ENCODE peak calls at places on chromosomes 3 and 15, in four cellular contexts. Y is HepG2, W is GM12878, K is K562. U is an unnamed sample.

GRCh38 chr3:190696777-190697501 is 165.6 kb downstream of the GMNC start:
- DNase-seq in Y (peak), K (no peak), W (no peak), U (no peak)

GRCh38 chr3:37601832-37602231 is 259.8 kb upstream of the CTDSPL start:
- DNase-seq in K (no peak), Y (no peak), W (no peak), U (no peak)

GRCh38 chr15:40291088-40291574 is 8.3 kb upstream of the ANKRD63 start:
- DNase-seq in W (no peak), K (peak), Y (no peak), U (peak)

GRCh38 chr15:57422113-57422754 is 45.9 kb downstream of the CGNL1 start:
- DNase-seq in K (no peak), Y (peak), W (peak), U (no peak)

GRCh38 chr15:54374184-54374947 is 396.1 kb downstream of the UNC13C start:
- DNase-seq in K (no peak), W (no peak), Y (no peak), U (no peak)

GRCh38 chr3:170270282-170270891 is 48.2 kb downstream of the PRKCI start:
- DNase-seq in K (no peak), W (no peak), Y (peak), U (no peak)

GRCh38 chr3:103195201-103195600 is 760.4 kb downstream of the ZPLD1 start:
- DNase-seq in K (no peak), Y (no peak), W (no peak), U (no peak)

GRCh38 chr3:170089862-170090600 is 52.2 kb downstream of the GPR160 start:
- DNase-seq in Y (no peak), K (no peak), W (no peak), U (no peak)

GRCh38 chr3:172179680-172180399 is 140.5 kb downstream of the FNDC3B start:
- DNase-seq in K (peak), W (peak), Y (peak), U (no peak)

GRCh38 chr15:31498329-31498728 is 171.7 kb downstream of the KLF13 start:
- DNase-seq in Y (no peak), W (no peak), K (no peak), U (no peak)

GRCh38 chr3:98259707-98260106 is 4.3 kb upstream of the OR5H6 start:
- DNase-seq in K (no peak), W (no peak), Y (peak), U (peak)

GRCh38 chr15:41574158-41574557 is 15.1 kb downstream of the TYRO3 start:
- DNase-seq in K (no peak), Y (no peak), W (no peak), U (no peak)

GRCh38 chr15:40234783-40235182 is 4.1 kb upstream of the PAK6 start:
- DNase-seq in K (no peak), W (no peak), Y (no peak), U (no peak)

GRCh38 chr3:39065197-39065596 is 13.4 kb downstream of the WDR48 start:
- DNase-seq in W (no peak), Y (peak), K (no peak), U (peak)

GRCh38 chr3:55519016-55519415 is 31.9 kb upstream of the WNT5A start:
- DNase-seq in W (no peak), K (no peak), Y (no peak), U (no peak)

GRCh38 chr3:151901282-151901945 is 28.0 kb downstream of the SUCNR1 start:
- DNase-seq in K (no peak), Y (no peak), W (no peak), U (no peak)

GRCh38 chr3:56970401-56971002 is 90.0 kb upstream of the SPATA12 start:
- DNase-seq in W (no peak), Y (no peak), K (no peak), U (no peak)

GRCh38 chr3:29185706-29186105 is 95.2 kb upstream of the RBMS3 start:
- DNase-seq in K (no peak), W (no peak), Y (no peak), U (no peak)

GRCh38 chr3:69282191-69282590 is 103.7 kb downstream of the FRMD4B start:
- DNase-seq in K (no peak), W (no peak), Y (no peak), U (no peak)

GRCh38 chr3:72427575-72427974 is 420.7 kb downstream of the SHQ1 start:
- DNase-seq in K (no peak), Y (no peak), W (no peak), U (no peak)

GRCh38 chr15:26115229-26115943 is 252.3 kb upstream of the ATP10A start:
- DNase-seq in K (no peak), Y (peak), W (no peak), U (no peak)

GRCh38 chr15:53448215-53449001 is 311.1 kb downstream of the WDR72 start:
- DNase-seq in Y (no peak), W (no peak), K (no peak), U (no peak)

GRCh38 chr15:78321786-78322185 is 18.4 kb upstream of the CRABP1 start:
- DNase-seq in Y (no peak), K (no peak), W (no peak), U (no peak)

GRCh38 chr3:98563661-98564281 is 29.6 kb downstream of the CPOX start:
- DNase-seq in Y (no peak), W (no peak), K (no peak), U (no peak)

GRCh38 chr15:92897620-92898019 is 2.5 kb upstream of the CHD2 start:
- DNase-seq in Y (no peak), W (no peak), K (no peak), U (no peak)

GRCh38 chr15:92900712-92901052 is 558 bp downstream of the CHD2 start:
- DNase-seq in K (no peak), W (no peak), Y (no peak), U (no peak)

GRCh38 chr15:92901053-92901761 is 1.1 kb downstream of the CHD2 start:
- DNase-seq in Y (no peak), W (no peak), K (no peak), U (no peak)

GRCh38 chr15:92899910-92900711 is at the start of gene CHD2:
- DNase-seq in K (peak), W (peak), Y (peak), U (peak)

GRCh38 chr15:92898988-92899909 is 875 bp upstream of the CHD2 start:
- DNase-seq in W (no peak), K (no peak), Y (no peak), U (no peak)
- TF ChIP-seq FOXK2 in W (no peak), K (no peak), Y (no peak), U (no peak)

GRCh38 chr3:134640872-134641470 is 9.9 kb downstream of the KY start:
- DNase-seq in W (no peak), K (peak), Y (peak), U (peak)
- TF ChIP-seq FOXM1 in W (no peak), K (no peak), Y (no peak), U (no peak)

DNA sequence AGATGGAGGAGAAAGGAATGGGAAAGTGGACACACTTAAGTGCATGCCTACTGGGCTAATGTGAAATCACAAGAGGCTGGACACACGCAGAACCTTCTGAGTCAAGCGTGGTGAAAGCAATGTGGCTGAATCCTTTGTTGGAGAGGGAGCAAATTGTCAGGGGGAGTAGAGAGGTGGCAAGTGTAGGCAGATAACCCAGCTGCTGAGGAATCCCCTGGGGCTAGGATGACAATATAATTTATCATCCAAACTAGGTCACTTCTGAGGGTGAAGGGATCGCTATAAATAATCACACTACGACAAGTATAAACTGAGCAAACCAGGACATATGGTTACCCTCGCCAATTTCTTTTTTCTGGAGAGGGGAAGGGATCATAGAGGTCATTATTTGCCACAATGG is 28.7 kb downstream of the TAMM41 start:
- DNase-seq in K (no peak), W (no peak), Y (no peak), U (no peak)
- TF ChIP-seq SP1 in K (no peak), W (no peak), Y (no peak), U (no peak)

GRCh38 chr15:49832421-49832980 is 211.7 kb downstream of the DTWD1 start:
- DNase-seq in K (no peak), W (no peak), Y (peak), U (no peak)
- TF ChIP-seq FOXK2 in K (no peak), W (no peak), Y (no peak), U (no peak)

GRCh38 chr3:150411971-150412370 is 3.9 kb downstream of the TSC22D2 start:
- DNase-seq in Y (no peak), W (no peak), K (no peak), U (no peak)

GRCh38 chr3:150409527-150410310 is 1.6 kb downstream of the TSC22D2 start:
- DNase-seq in W (no peak), Y (peak), K (peak), U (peak)

GRCh38 chr3:150411106-150411460 is 3.0 kb downstream of the TSC22D2 start:
- DNase-seq in K (no peak), Y (no peak), W (no peak), U (no peak)

GRCh38 chr3:150409125-150409526 is 1.0 kb downstream of the TSC22D2 start:
- DNase-seq in W (no peak), K (no peak), Y (no peak), U (no peak)

GRCh38 chr3:150410311-150411105 is 2.4 kb downstream of the TSC22D2 start:
- DNase-seq in W (no peak), Y (no peak), K (peak), U (peak)
- TF ChIP-seq FOXM1 in W (no peak), Y (no peak), K (peak), U (no peak)

GRCh38 chr3:195013962-195014361 is 257.0 kb downstream of the XXYLT1 start:
- DNase-seq in K (no peak), W (no peak), Y (no peak), U (no peak)
- TF ChIP-seq SP1 in K (no peak), W (no peak), Y (no peak), U (no peak)

GRCh38 chr3:89957461-89957860 is 850.0 kb downstream of the EPHA3 start:
- DNase-seq in W (no peak), K (no peak), Y (no peak), U (no peak)
- TF ChIP-seq FOXK2 in W (no peak), K (no peak), Y (no peak), U (no peak)

U was measured in HEK293T.